ENCODE peak calls at places on chromosomes 1 and 21, in five cellular contexts. A is K562, M is SK-N-SH, H is GM12878, J is HepG2. P is an unnamed sample.

GRCh38 chr21:25313891-25314646 is 293.2 kb downstream of the MRPL39 start:
- DNase-seq in H (no peak), A (no peak), J (no peak), M (peak), P (peak)

GRCh38 chr1:212106286-212106792 is 70.8 kb downstream of the DTL start:
- DNase-seq in J (no peak), H (no peak), M (no peak), A (no peak), P (no peak)

GRCh38 chr1:66556161-66556611 is 22.2 kb downstream of the SGIP1 start:
- DNase-seq in H (no peak), J (no peak), M (no peak), A (no peak), P (no peak)

GRCh38 chr1:42765832-42766722 is 751 bp downstream of the P3H1 start:
- DNase-seq in H (no peak), A (peak), J (peak), M (peak), P (peak)

GRCh38 chr1:161379071-161379470 is 11.4 kb upstream of the CFAP126 start:
- DNase-seq in J (no peak), A (no peak), M (no peak), H (no peak), P (no peak)

GRCh38 chr1:28518000-28518744 is 12.3 kb downstream of the RCC1 start:
- DNase-seq in M (peak), J (peak), H (no peak), A (peak), P (peak)

GRCh38 chr1:160657477-160657820 is 10.6 kb upstream of the SLAMF1 start:
- DNase-seq in A (no peak), H (no peak), J (no peak), M (no peak), P (no peak)

GRCh38 chr1:10692401-10693021 is 103.9 kb downstream of the CASZ1 start:
- DNase-seq in M (peak), H (no peak), J (peak), A (peak), P (peak)

GRCh38 chr1:82919828-82920227 is 1079.1 kb downstream of the TTLL7 start:
- DNase-seq in M (no peak), A (no peak), J (no peak), H (no peak), P (no peak)

GRCh38 chr1:4611708-4612349 is 42.6 kb upstream of the AJAP1 start:
- DNase-seq in A (no peak), M (peak), J (no peak), H (no peak), P (no peak)

GRCh38 chr1:42209516-42210370 is 45.2 kb upstream of the GUCA2A start:
- DNase-seq in M (no peak), H (no peak), A (no peak), J (no peak), P (no peak)

GRCh38 chr1:235052067-235053008 is 76.3 kb downstream of the TOMM20 start:
- DNase-seq in A (no peak), M (no peak), H (no peak), J (no peak), P (no peak)

GRCh38 chr1:24553931-24554330 is 2.0 kb upstream of the NCMAP start:
- DNase-seq in H (no peak), A (no peak), M (no peak), J (no peak), P (no peak)

GRCh38 chr1:27934818-27935549 is at the start of gene SMPDL3B:
- DNase-seq in J (no peak), A (peak), H (no peak), M (peak), P (no peak)

GRCh38 chr1:226604846-226605572 is 56.4 kb downstream of the STUM start:
- DNase-seq in H (no peak), J (no peak), A (no peak), M (no peak), P (no peak)

GRCh38 chr21:39282911-39283310 is 30.5 kb downstream of the BRWD1 start:
- DNase-seq in M (no peak), J (no peak), A (no peak), H (no peak), P (no peak)

GRCh38 chr1:15152318-15153183 is 996 bp upstream of the TMEM51 start:
- DNase-seq in H (no peak), J (peak), A (peak), M (peak), P (no peak)

GRCh38 chr1:218339267-218339831 is 5.8 kb upstream of the TGFB2 start:
- DNase-seq in M (no peak), J (peak), A (peak), H (no peak), P (no peak)

GRCh38 chr1:12135612-12136011 is 31.2 kb upstream of the TNFRSF1B start:
- DNase-seq in H (no peak), M (no peak), A (no peak), J (no peak), P (no peak)

GRCh38 chr1:77534456-77534855 is 148.0 kb downstream of the ZZZ3 start:
- DNase-seq in J (no peak), A (no peak), M (no peak), H (no peak), P (peak)

GRCh38 chr21:42411197-42411869 is 7.6 kb downstream of the UBASH3A start:
- DNase-seq in H (no peak), M (peak), A (peak), J (peak), P (no peak)

DNA sequence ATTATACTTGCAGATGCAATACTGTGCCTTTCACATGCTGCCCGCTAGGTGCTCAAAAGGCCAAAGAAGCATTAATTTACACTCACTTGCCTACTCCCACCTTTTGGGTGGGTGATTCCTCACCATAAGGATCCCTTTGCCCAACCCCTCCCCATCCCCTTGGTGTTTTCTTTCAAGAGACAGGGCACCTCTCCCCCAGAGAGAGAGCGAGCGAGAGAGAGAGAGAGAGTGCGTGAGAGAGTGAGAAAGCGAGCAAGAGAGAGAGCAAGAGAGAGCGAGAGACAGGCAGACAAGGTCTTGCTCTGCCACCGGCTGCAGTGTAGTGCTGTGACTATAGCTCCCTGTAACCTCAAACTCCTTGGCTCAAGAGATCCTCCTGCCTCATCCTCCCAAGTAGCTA is 630.6 kb downstream of the KIF26B start:
- DNase-seq in A (no peak), H (no peak), M (no peak), J (no peak), P (no peak)
- TF ChIP-seq REST in A (no peak), H (no peak), M (no peak), J (no peak), P (no peak)

GRCh38 chr1:209368864-209369598 is 214.5 kb upstream of the CAMK1G start:
- DNase-seq in H (no peak), J (no peak), M (no peak), A (no peak), P (no peak)

GRCh38 chr1:209370616-209371015 is 212.9 kb upstream of the CAMK1G start:
- DNase-seq in J (no peak), M (no peak), H (no peak), A (no peak), P (no peak)

GRCh38 chr1:209363112-209363511 is 220.4 kb upstream of the CAMK1G start:
- DNase-seq in J (no peak), M (no peak), A (no peak), H (no peak), P (no peak)

GRCh38 chr1:209367031-209367813 is 216.3 kb upstream of the CAMK1G start:
- DNase-seq in J (no peak), H (no peak), A (no peak), M (no peak), P (no peak)

DNA sequence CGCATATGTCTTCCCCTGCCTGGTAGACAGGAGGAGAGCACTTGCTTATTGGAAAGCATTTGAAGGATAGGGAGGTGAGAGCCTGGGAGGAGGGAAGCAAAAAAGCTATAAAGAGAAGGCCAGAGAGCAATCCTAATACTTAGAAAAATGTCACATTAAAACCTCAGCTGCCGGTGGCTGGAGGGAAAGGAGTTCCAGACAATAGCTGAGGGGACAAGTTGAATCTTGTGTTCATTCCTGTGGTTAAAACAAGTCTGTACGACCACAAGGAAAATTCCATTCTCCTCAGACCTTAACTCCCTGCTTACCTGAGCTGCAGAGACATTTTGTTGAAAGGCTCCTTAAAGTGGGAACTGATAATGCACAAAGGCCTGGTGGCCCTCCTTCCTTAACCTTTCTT is 218.8 kb upstream of the CAMK1G start:
- DNase-seq in A (no peak), J (no peak), H (no peak), M (no peak), P (no peak)
- TF ChIP-seq GABPA in A (no peak), J (no peak), H (no peak), M (no peak), P (no peak)

GRCh38 chr1:46244656-46245371 is 2.7 kb upstream of the RAD54L start:
- DNase-seq in H (no peak), J (no peak), M (peak), A (peak), P (peak)
- TF ChIP-seq CTCF in H (peak), J (peak), M (peak), A (peak), P (peak)

GRCh38 chr21:30408782-30409494 is 13.1 kb downstream of the KRTAP13-1 start:
- DNase-seq in H (no peak), A (peak), J (peak), M (peak), P (peak)
- TF ChIP-seq REST in H (no peak), A (no peak), J (no peak), M (no peak), P (no peak)

DNA sequence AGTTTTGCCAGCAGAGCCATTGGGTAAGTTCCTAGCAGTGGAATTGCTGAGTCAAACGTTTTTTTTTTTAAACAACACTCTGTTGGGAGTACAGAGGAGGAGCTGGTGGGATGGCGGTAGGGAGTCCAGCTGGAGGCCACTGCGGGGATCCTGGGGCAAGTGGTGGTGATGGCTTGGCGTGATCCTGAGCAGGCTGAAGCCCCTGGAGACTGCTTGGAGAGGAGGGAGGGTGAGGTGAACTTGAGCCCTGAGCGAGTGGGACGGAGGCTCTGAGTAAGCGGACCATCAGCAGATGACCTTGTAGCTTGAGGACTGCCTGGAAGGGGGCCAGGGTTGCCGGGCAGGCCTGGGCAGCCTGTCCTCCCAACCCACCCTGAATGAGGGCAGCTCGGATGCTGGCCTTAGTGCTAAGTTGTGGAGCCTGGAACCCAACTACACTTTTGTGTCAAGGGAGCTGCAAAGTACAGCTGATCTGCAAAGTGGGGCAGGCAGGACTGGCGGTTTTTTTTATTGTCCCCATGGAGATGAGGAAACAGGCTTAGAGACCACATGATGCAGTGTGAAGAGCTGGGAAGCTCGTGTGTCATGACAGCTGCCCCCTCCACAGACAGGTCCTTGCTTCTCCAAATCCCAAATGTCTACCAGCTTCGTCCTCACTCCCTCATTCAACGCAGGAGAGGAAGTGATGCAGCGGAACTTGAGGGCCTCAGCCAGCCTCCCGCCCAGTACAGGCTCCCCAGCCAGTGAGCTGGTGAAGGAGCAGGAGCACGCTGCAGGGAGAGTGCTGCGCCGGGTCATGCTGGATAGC is 20.2 kb downstream of the MRPL37 start:
- DNase-seq in J (peak), A (no peak), M (no peak), H (no peak), P (peak)
- TF ChIP-seq GABPA in J (no peak), A (no peak), M (no peak), H (no peak), P (peak)

P was measured in HL-60.